ENCODE peak calls at places on chromosome 2, in ten cellular contexts. W, O, G, V, E, J, X, Z, R and P are unnamed samples.

GRCh38 chr2:36376319-36376765 is 20.8 kb downstream of the CRIM1 start:
- DNase-seq in W (peak), O (peak), G (peak), V (peak), E (peak), J (peak), X (peak), Z (peak), R (peak), P (no peak)

GRCh38 chr2:178874529-178875240 is 67.5 kb upstream of the TTN start:
- DNase-seq in W (no peak), O (no peak), G (no peak), V (no peak), E (no peak), J (no peak), X (no peak), Z (no peak), R (no peak), P (no peak)

GRCh38 chr2:220814441-220814840 is 757.7 kb downstream of the EPHA4 start:
- DNase-seq in W (no peak), O (no peak), G (no peak), V (no peak), E (no peak), J (no peak), X (no peak), Z (no peak), R (no peak), P (no peak)

GRCh38 chr2:166458682-166459081 is 35.4 kb downstream of the SCN7A start:
- DNase-seq in W (no peak), O (no peak), G (no peak), V (no peak), E (no peak), J (no peak), X (no peak), Z (no peak), R (no peak), P (no peak)

GRCh38 chr2:65754219-65754618 is 321.8 kb upstream of the SPRED2 start:
- DNase-seq in W (peak), O (no peak), G (no peak), V (no peak), E (no peak), J (no peak), X (no peak), Z (no peak), R (no peak), P (no peak)

GRCh38 chr2:179622635-179623034 is 238.8 kb downstream of the ZNF385B start:
- DNase-seq in W (no peak), O (no peak), G (no peak), V (no peak), E (no peak), J (no peak), X (peak), Z (peak), R (no peak), P (no peak)

GRCh38 chr2:150526006-150526405 is 38.5 kb upstream of the RND3 start:
- DNase-seq in W (no peak), O (no peak), G (no peak), V (peak), E (no peak), J (no peak), X (no peak), Z (no peak), R (no peak), P (no peak)

GRCh38 chr2:75553961-75554539 is 6.7 kb downstream of the EVA1A start:
- DNase-seq in W (no peak), O (no peak), G (no peak), V (no peak), E (no peak), J (no peak), X (no peak), Z (no peak), R (no peak), P (no peak)

GRCh38 chr2:68403199-68403644 is 38.1 kb downstream of the PLEK start:
- DNase-seq in W (no peak), O (no peak), G (no peak), V (peak), E (no peak), J (no peak), X (no peak), Z (no peak), R (no peak), P (no peak)

GRCh38 chr2:47869859-47870258 is 36.4 kb downstream of the FBXO11 start:
- DNase-seq in W (no peak), O (no peak), G (no peak), V (no peak), E (no peak), J (no peak), X (no peak), Z (no peak), R (no peak), P (no peak)

GRCh38 chr2:10307561-10308156 is 5.0 kb downstream of the HPCAL1 start:
- DNase-seq in W (no peak), O (no peak), G (no peak), V (no peak), E (no peak), J (no peak), X (peak), Z (no peak), R (peak), P (no peak)

GRCh38 chr2:158473719-158474392 is 17.1 kb downstream of the PKP4 start:
- DNase-seq in W (no peak), O (no peak), G (no peak), V (no peak), E (no peak), J (no peak), X (no peak), Z (no peak), R (no peak), P (no peak)

GRCh38 chr2:225122582-225123486 is 80.6 kb upstream of the DOCK10 start:
- DNase-seq in W (peak), O (no peak), G (no peak), V (peak), E (no peak), J (peak), X (peak), Z (no peak), R (no peak), P (no peak)

GRCh38 chr2:69097148-69097610 is 84.2 kb downstream of the ANTXR1 start:
- DNase-seq in W (no peak), O (no peak), G (no peak), V (no peak), E (no peak), J (no peak), X (no peak), Z (no peak), R (no peak), P (no peak)

GRCh38 chr2:80169811-80170594 is 134.5 kb downstream of the LRRTM1 start:
- DNase-seq in W (no peak), O (no peak), G (no peak), V (no peak), E (no peak), J (no peak), X (no peak), Z (no peak), R (no peak), P (no peak)

GRCh38 chr2:79178073-79178720 is 18.6 kb upstream of the REG3A start:
- DNase-seq in W (no peak), O (no peak), G (no peak), V (no peak), E (no peak), J (no peak), X (no peak), Z (no peak), R (no peak), P (no peak)

GRCh38 chr2:6968319-6969100 is 51.3 kb downstream of the RNF144A start:
- DNase-seq in W (no peak), O (no peak), G (no peak), V (no peak), E (peak), J (no peak), X (no peak), Z (peak), R (no peak), P (no peak)

GRCh38 chr2:32009479-32010256 is 1.1 kb downstream of the MEMO1 start:
- DNase-seq in W (peak), O (peak), G (no peak), V (peak), E (peak), J (peak), X (peak), Z (peak), R (peak), P (peak)

GRCh38 chr2:213306320-213306942 is 22.2 kb downstream of the SPAG16 start:
- DNase-seq in W (peak), O (no peak), G (no peak), V (peak), E (peak), J (peak), X (peak), Z (peak), R (no peak), P (no peak)

GRCh38 chr2:84938194-84938879 is 32.6 kb upstream of the KCMF1 start:
- DNase-seq in W (no peak), O (no peak), G (no peak), V (no peak), E (no peak), J (no peak), X (no peak), Z (no peak), R (no peak), P (peak)

GRCh38 chr2:156329031-156329921 is 3.2 kb downstream of the NR4A2 start:
- DNase-seq in W (no peak), O (no peak), G (no peak), V (no peak), E (no peak), J (no peak), X (no peak), Z (no peak), R (peak), P (no peak)

GRCh38 chr2:37916512-37917082 is 8.5 kb upstream of the RMDN2 start:
- DNase-seq in W (peak), O (peak), G (no peak), V (peak), E (no peak), J (peak), X (peak), Z (peak), R (peak), P (no peak)

GRCh38 chr2:55862673-55863390 is 60.8 kb downstream of the EFEMP1 start:
- DNase-seq in W (peak), O (peak), G (no peak), V (peak), E (no peak), J (peak), X (peak), Z (no peak), R (no peak), P (no peak)

GRCh38 chr2:168825149-168825548 is 22.7 kb downstream of the NOSTRIN start:
- DNase-seq in W (no peak), O (no peak), G (no peak), V (peak), E (no peak), J (no peak), X (no peak), Z (no peak), R (no peak), P (no peak)

GRCh38 chr2:151553-152328 is 105.4 kb upstream of the FAM110C start:
- DNase-seq in W (no peak), O (no peak), G (no peak), V (no peak), E (no peak), J (no peak), X (no peak), Z (no peak), R (no peak), P (no peak)

GRCh38 chr2:165193178-165193777 is 10.6 kb downstream of the SCN3A start:
- DNase-seq in W (no peak), O (no peak), G (no peak), V (no peak), E (no peak), J (no peak), X (no peak), Z (no peak), R (no peak), P (peak)

GRCh38 chr2:89842180-89842908 is 1150.9 kb downstream of the RPIA start:
- DNase-seq in W (no peak), O (no peak), G (no peak), V (no peak), E (no peak), J (no peak), X (no peak), Z (no peak), R (peak), P (no peak)
- TF ChIP-seq CTCF in W (no peak), O (no peak), G (no peak), V (no peak), E (no peak), J (no peak), X (no peak), Z (no peak), R (no peak), P (no peak)

DNA sequence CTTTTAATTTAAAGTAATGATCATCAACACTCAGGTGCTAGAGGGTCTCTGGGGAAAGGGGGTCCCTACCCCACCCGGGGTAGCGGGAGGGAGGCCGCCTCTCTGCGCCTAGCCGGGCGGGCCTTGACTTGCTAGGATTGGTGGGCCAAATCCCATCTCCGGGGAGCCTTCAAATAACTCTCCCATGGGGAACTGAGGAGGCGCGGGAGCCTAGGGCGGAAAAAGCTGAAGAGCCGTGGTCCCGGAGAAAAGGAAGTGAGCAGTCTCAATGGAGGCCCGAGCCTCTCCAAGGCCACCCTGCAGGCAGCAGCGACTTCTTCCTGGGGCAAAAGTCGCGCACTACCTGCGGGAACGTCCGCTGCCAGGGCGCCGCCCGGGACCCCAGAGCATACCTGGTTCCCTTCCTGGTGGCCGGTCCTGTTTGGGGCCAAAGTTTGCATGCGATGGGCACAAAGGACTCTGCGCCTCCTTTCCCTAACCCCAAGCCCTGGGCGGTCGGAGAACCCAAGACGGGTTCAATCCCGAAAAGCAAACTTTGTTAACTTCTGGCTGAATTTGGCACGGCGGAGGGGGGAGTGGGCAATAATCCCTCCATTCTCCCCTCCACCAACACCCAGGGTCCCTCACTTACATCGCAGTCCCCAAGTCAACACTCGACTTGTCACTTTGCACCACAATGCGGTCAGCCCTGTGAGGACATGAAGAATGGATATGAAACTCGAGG is 13.6 kb downstream of the EN1 start:
- DNase-seq in W (no peak), O (no peak), G (no peak), V (no peak), E (no peak), J (no peak), X (no peak), Z (no peak), R (no peak), P (no peak)
- H3K4me3 ChIP-seq in W (no peak), O (no peak), G (no peak), V (no peak), E (no peak), J (no peak), X (no peak), Z (no peak), R (no peak), P (no peak)

DNA sequence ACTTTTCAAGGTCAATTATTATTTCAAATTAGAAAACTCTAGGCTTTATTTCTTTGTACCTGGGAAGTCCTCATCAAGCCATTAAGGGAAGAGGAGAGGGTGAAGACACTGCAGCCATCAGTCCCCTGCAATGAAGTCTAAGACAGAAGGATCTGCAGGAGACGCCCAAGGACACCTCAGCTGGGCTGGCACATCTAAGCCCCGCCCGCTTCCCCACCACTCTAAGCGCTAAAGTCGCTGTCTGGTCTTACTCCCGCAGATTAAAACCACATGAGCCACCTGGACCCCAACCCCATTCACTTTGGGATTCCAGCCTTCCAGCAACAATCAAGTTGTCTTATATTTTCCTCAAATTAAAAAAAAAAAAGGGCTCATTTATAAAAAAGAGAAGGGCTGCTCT is 104.4 kb downstream of the AFF3 start:
- DNase-seq in W (no peak), O (no peak), G (no peak), V (no peak), E (no peak), J (no peak), X (no peak), Z (no peak), R (no peak), P (no peak)
- H3K27ac ChIP-seq in W (no peak), O (no peak), G (no peak), V (no peak), E (no peak), J (no peak), X (no peak), Z (no peak), R (no peak), P (no peak)

DNA sequence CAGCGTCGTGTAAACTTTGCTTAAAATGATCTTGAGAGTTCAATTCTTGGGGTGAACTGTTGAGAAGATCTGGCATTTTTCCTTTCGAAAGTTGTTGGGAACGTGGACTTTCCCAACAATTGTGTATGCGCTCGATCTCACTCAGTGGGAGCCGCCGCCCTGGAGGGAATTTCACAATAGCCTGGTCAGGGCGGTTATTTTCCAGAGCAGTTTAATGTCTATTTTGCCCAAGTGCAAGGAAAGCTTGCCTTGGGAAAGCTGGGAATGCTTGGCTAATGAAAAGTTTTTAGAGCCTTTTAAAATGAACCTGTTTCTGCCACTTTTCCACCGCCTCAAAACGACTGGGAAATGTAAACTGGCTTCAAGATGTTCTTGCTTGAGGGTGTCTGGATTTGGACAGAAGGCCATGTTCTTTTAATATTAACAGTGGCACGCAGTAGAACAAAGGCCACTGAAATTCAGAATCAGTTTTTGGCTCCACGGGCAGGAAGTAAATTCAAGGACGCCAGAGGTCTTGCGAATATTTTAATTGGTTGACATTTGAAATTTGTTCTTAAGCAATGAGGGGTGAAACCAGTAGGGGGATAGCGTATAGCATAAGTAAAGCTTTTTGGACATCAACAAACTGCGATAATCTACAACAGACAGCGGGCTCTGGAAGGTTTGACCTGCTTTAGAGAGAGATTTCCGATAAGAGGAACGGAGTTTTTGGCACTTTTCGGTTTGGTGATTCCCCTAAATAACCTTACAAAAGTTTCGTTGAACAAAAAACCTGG is 1.2 kb downstream of the CFLAR start:
- DNase-seq in W (peak), O (peak), G (no peak), V (peak), E (peak), J (peak), X (peak), Z (peak), R (no peak), P (no peak)
- TF ChIP-seq CTCF in W (peak), O (peak), G (peak), V (peak), E (no peak), J (peak), X (peak), Z (peak), R (peak), P (peak)

DNA sequence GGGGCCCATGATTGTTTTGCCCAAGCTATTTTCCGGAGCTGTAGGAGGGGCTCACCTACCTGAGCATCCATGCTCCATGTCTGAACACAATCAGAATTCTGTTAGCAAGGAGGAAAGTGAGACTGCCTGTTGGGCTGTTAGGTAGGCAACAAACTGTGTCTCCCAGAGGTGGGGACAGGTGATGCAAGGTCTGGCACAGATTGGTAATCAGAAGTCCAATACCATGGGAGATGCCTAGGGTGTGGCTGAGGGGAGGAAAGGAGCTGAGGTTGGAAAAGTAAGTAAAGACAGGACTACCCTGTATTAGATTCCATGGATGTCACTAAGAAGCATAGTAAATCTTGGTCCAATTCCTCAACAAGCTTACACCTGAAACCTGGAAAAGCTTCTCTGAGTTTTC is 3.0 kb downstream of the LYPD6B start:
- DNase-seq in W (no peak), O (no peak), G (no peak), V (no peak), E (no peak), J (no peak), X (no peak), Z (no peak), R (no peak), P (no peak)
- H3K4me3 ChIP-seq in W (no peak), O (no peak), G (no peak), V (no peak), E (no peak), J (no peak), X (no peak), Z (no peak), R (no peak), P (no peak)

GRCh38 chr2:73253901-73254300 is 19.8 kb downstream of the CCT7 start:
- DNase-seq in W (no peak), O (no peak), G (no peak), V (no peak), E (no peak), J (no peak), X (peak), Z (no peak), R (no peak), P (no peak)

GRCh38 chr2:73255007-73255644 is 21.0 kb downstream of the CCT7 start:
- DNase-seq in W (no peak), O (no peak), G (no peak), V (no peak), E (no peak), J (no peak), X (peak), Z (no peak), R (no peak), P (no peak)

GRCh38 chr2:73255907-73256617 is 22.0 kb downstream of the CCT7 start:
- DNase-seq in W (no peak), O (no peak), G (no peak), V (no peak), E (no peak), J (no peak), X (no peak), Z (no peak), R (no peak), P (no peak)

GRCh38 chr2:73253400-73253799 is 19.3 kb downstream of the CCT7 start:
- DNase-seq in W (no peak), O (no peak), G (no peak), V (no peak), E (no peak), J (no peak), X (no peak), Z (no peak), R (no peak), P (no peak)

GRCh38 chr2:73254343-73255006 is 20.4 kb downstream of the CCT7 start:
- DNase-seq in W (no peak), O (no peak), G (no peak), V (no peak), E (no peak), J (no peak), X (no peak), Z (no peak), R (no peak), P (no peak)
- H3K27ac ChIP-seq in W (no peak), O (no peak), G (no peak), V (no peak), E (no peak), J (no peak), X (peak), Z (no peak), R (no peak), P (no peak)

GRCh38 chr2:241911551-241911950 is 42.0 kb downstream of the RTP5 start:
- DNase-seq in W (no peak), O (no peak), G (peak), V (no peak), E (no peak), J (no peak), X (no peak), Z (no peak), R (no peak), P (no peak)
- TF ChIP-seq CTCF in W (no peak), O (no peak), G (no peak), V (no peak), E (no peak), J (no peak), X (no peak), Z (no peak), R (no peak), P (no peak)